ENCODE peak calls at places on chromosomes 2 and 18, in six cellular contexts. B, J, V, L, O and F are unnamed samples.

GRCh38 chr2:96142217-96143113 is 2.8 kb downstream of the DUSP2 start:
- DNase-seq in V (no peak), B (peak; percentile 70), O (peak; percentile 71), J (no peak), L (no peak), F (no peak)

GRCh38 chr18:61443311-61443710 is 110.1 kb downstream of the CDH20 start:
- DNase-seq in L (no peak), J (peak; percentile 1), V (no peak), B (no peak), O (no peak), F (no peak)

GRCh38 chr2:13576634-13577033 is 859.9 kb downstream of the TRIB2 start:
- DNase-seq in L (no peak), O (no peak), B (no peak), V (no peak), J (no peak), F (no peak)

GRCh38 chr18:61159246-61159645 is 174.0 kb upstream of the CDH20 start:
- DNase-seq in J (no peak), L (no peak), V (no peak), B (no peak), O (no peak), F (no peak)

GRCh38 chr2:10414591-10414990 is 33.5 kb downstream of the ODC1 start:
- DNase-seq in V (no peak), B (no peak), J (no peak), O (no peak), L (no peak), F (no peak)

GRCh38 chr2:43464546-43464945 is 131.3 kb downstream of the THADA start:
- DNase-seq in L (no peak), B (no peak), O (no peak), V (no peak), J (no peak), F (peak; percentile 68)

GRCh38 chr2:113060396-113060795 is 1.4 kb downstream of the IL36RN start:
- DNase-seq in V (no peak), B (no peak), J (no peak), L (no peak), O (no peak), F (peak; percentile 30)

GRCh38 chr2:8004250-8004681 is 677.6 kb upstream of the ID2 start:
- DNase-seq in L (no peak), J (peak; percentile 69), B (peak; percentile 29), V (peak; percentile 28), O (no peak), F (peak; percentile 91)

GRCh38 chr2:497770-498492 is 179.3 kb downstream of the TMEM18 start:
- DNase-seq in L (no peak), B (no peak), O (no peak), V (no peak), J (no peak), F (no peak)

GRCh38 chr2:18265614-18266013 is 294.8 kb downstream of the RDH14 start:
- DNase-seq in V (no peak), L (no peak), J (no peak), O (no peak), B (no peak), F (no peak)

GRCh38 chr2:119389615-119390306 is 23.0 kb downstream of the DBI start:
- DNase-seq in V (no peak), B (no peak), J (peak; percentile 56), O (no peak), L (peak; percentile 78), F (peak; percentile 69)

GRCh38 chr2:101374821-101375561 is 12.3 kb downstream of the CREG2 start:
- DNase-seq in L (no peak), O (no peak), J (no peak), V (no peak), B (no peak), F (no peak)

GRCh38 chr2:10357193-10357592 is 54.5 kb downstream of the HPCAL1 start:
- DNase-seq in O (no peak), B (no peak), L (no peak), J (no peak), V (no peak), F (no peak)

GRCh38 chr2:46954951-46955571 is 39.5 kb upstream of the MCFD2 start:
- DNase-seq in J (peak; percentile 95), O (no peak), V (peak; percentile 91), B (no peak), L (peak; percentile 95), F (peak; percentile 51)

GRCh38 chr2:20224191-20224715 is 677 bp downstream of the SDC1 start:
- DNase-seq in L (no peak), J (no peak), O (no peak), B (no peak), V (no peak), F (no peak)

GRCh38 chr2:189149981-189150380 is 29.6 kb downstream of the COL5A2 start:
- DNase-seq in B (no peak), O (no peak), L (peak; percentile 68), V (no peak), J (peak; percentile 77), F (peak; percentile 26)

GRCh38 chr2:225017713-225018112 is 24.6 kb downstream of the DOCK10 start:
- DNase-seq in B (no peak), V (no peak), L (no peak), J (no peak), O (no peak), F (no peak)

DNA sequence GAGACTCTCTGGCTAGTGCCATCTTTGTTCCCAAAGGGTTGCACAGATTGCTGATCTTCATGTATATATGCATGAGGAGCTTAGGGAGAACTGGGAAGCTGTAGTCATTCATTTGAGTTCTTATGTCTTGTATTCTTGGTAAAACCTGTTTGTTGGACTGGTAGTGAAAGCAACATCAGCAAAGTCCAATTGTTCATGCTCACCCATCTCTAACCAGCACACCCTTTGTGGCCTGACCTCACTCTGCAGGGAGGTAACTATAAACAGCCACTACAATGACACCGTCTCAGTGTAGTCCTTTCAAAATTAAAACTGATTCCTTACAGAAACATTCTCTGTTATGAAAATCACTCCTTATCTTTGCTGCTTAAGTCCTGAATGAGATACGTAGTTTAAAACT is 13.9 kb upstream of the LMAN1 start:
- DNase-seq in O (no peak), L (no peak), V (no peak), B (no peak), J (no peak), F (no peak)
- H3K4me2 ChIP-seq in O (no peak overlapping the region), L (no peak overlapping the region), V (no peak overlapping the region), B (no peak overlapping the region), J (no peak overlapping the region), F (no peak overlapping the region)

DNA sequence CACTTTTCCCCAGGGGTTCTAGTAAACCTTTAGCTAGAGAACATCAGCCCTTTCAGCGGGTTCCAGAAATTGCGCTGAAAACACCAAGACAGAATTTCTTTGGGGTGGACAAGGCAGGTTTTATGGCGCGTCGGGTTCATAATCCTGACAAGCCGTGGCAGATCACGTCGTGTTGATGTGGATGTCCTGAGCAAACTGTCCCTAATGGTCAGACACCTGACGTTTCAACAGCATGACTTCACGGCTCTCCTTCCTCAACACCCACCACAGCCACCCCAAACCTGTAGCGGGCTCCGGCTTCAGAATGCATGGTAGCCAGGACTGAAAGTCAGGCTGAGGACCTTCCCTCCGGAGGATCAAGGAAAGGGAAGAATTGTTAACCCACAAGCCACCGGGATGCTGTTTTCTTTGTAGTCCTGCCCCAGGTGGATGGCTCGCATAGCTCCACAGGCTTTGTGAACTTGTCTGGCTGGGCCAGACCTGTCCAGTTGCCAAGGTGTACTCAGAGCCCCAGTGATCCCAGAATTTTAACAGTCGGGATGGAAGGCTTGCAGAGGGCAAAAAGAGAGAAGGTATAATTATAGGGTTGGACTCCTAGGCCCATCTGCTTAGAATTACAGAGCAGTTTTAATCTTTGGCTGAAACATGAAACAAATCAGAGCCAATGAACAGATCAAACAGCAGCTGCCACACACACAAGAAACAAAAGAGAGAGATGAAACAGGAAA is 1.5 kb downstream of the APCDD1 start:
- DNase-seq in V (peak; percentile 46), J (no peak), L (no peak), O (peak; percentile 27), B (no peak), F (no peak)
- H3K4me2 ChIP-seq in V (peak overlapping the region; percentile 57), J (peak overlapping the region; percentile 79), L (no peak overlapping the region), O (peak overlapping the region; percentile 91), B (no peak overlapping the region), F (peak overlapping the region; percentile 92)

GRCh38 chr2:208256192-208256782 is 1.4 kb upstream of the IDH1 start:
- DNase-seq in V (peak; percentile 48), B (peak; percentile 58), L (no peak), J (no peak), O (peak; percentile 58), F (no peak)
- H3K4me2 ChIP-seq in V (no peak overlapping the region), B (peak overlapping the region; percentile 63), L (no peak overlapping the region), J (no peak overlapping the region), O (peak overlapping the region; percentile 76), F (no peak overlapping the region)

GRCh38 chr2:26513261-26513660 is 35.3 kb upstream of the OTOF start:
- DNase-seq in B (no peak), L (no peak), O (no peak), J (no peak), V (no peak), F (no peak)
- H3K4me2 ChIP-seq in B (no peak overlapping the region), L (no peak overlapping the region), O (no peak overlapping the region), J (no peak overlapping the region), V (no peak overlapping the region), F (no peak overlapping the region)

GRCh38 chr18:13502585-13502984 is 223.8 kb downstream of the FAM210A start:
- DNase-seq in B (no peak), L (no peak), V (no peak), O (no peak), J (peak; percentile 17), F (no peak)

GRCh38 chr18:13500227-13500865 is 226.0 kb downstream of the FAM210A start:
- DNase-seq in O (peak; percentile 88), V (peak; percentile 89), L (no peak), J (peak; percentile 93), B (no peak), F (peak; percentile 66)

GRCh38 chr18:13501896-13502295 is 224.5 kb downstream of the FAM210A start:
- DNase-seq in B (peak; percentile 22), V (no peak), O (no peak), J (peak; percentile 24), L (no peak), F (no peak)

GRCh38 chr18:13503839-13504238 is 222.5 kb downstream of the FAM210A start:
- DNase-seq in J (no peak), O (no peak), L (no peak), V (no peak), B (no peak), F (no peak)

GRCh38 chr18:13500891-13501887 is 225.2 kb downstream of the FAM210A start:
- DNase-seq in B (no peak), V (peak; percentile 76), J (peak; percentile 93), L (no peak), O (peak; percentile 47), F (peak; percentile 52)
- H3K4me2 ChIP-seq in B (peak overlapping the region; percentile 54), V (no peak overlapping the region), J (peak overlapping the region; percentile 79), L (no peak overlapping the region), O (peak overlapping the region; percentile 23), F (no peak overlapping the region)